ENCODE peak calls at places on chromosomes 6 and 20, in five cellular contexts. X, T, V, W and Z are unnamed samples.

GRCh38 chr6:41359617-41360313 is 24.4 kb downstream of the NCR2 start:
- DNase-seq in X (no peak), T (no peak), V (no peak), W (no peak), Z (no peak)

GRCh38 chr6:14975124-14975815 is 270.6 kb upstream of the JARID2 start:
- DNase-seq in X (peak), T (no peak), V (no peak), W (no peak), Z (no peak)

GRCh38 chr6:19759117-19759880 is 77.9 kb upstream of the ID4 start:
- DNase-seq in X (peak), T (no peak), V (no peak), W (peak), Z (peak)

GRCh38 chr6:10307476-10307875 is 107.4 kb downstream of the TFAP2A start:
- DNase-seq in X (no peak), T (no peak), V (no peak), W (no peak), Z (no peak)

GRCh38 chr20:6057139-6057538 is 3.3 kb upstream of the LRRN4 start:
- DNase-seq in X (no peak), T (no peak), V (no peak), W (no peak), Z (no peak)

GRCh38 chr6:130975325-130975724 is 87.7 kb downstream of the EPB41L2 start:
- DNase-seq in X (peak), T (no peak), V (no peak), W (peak), Z (peak)

GRCh38 chr6:73308712-73309533 is 45.2 kb downstream of the DPPA5 start:
- DNase-seq in X (peak), T (no peak), V (peak), W (no peak), Z (peak)

GRCh38 chr6:102736941-102737368 is 1343.4 kb downstream of the GRIK2 start:
- DNase-seq in X (peak), T (no peak), V (no peak), W (peak), Z (no peak)

GRCh38 chr6:131954775-131955107 is 3.6 kb upstream of the CCN2 start:
- DNase-seq in X (peak), T (no peak), V (peak), W (peak), Z (peak)

GRCh38 chr6:100775667-100776066 is 105.5 kb downstream of the ASCC3 start:
- DNase-seq in X (peak), T (no peak), V (no peak), W (no peak), Z (peak)

GRCh38 chr20:57560554-57561355 is at the start of gene PCK1:
- DNase-seq in X (no peak), T (no peak), V (peak), W (no peak), Z (no peak)

GRCh38 chr6:30618270-30618787 is 689 bp downstream of the MRPS18B start:
- DNase-seq in X (no peak), T (no peak), V (no peak), W (no peak), Z (no peak)

GRCh38 chr6:2111162-2111677 is 134.2 kb downstream of the GMDS start:
- DNase-seq in X (peak), T (no peak), V (no peak), W (peak), Z (peak)

GRCh38 chr20:23928788-23929187 is 49.2 kb upstream of the CST5 start:
- DNase-seq in X (no peak), T (peak), V (no peak), W (no peak), Z (no peak)

GRCh38 chr6:20575125-20575524 is 40.9 kb downstream of the CDKAL1 start:
- DNase-seq in X (peak), T (peak), V (no peak), W (no peak), Z (no peak)

GRCh38 chr6:7433211-7433610 is 43.6 kb downstream of the RIOK1 start:
- DNase-seq in X (no peak), T (no peak), V (no peak), W (no peak), Z (no peak)

GRCh38 chr6:7732219-7732618 is 6.3 kb downstream of the BMP6 start:
- DNase-seq in X (no peak), T (no peak), V (no peak), W (no peak), Z (peak)

GRCh38 chr6:47413752-47414516 is 63.7 kb upstream of the CD2AP start:
- DNase-seq in X (peak), T (peak), V (no peak), W (peak), Z (peak)

GRCh38 chr6:150068173-150068785 is 642 bp downstream of the ULBP3 start:
- DNase-seq in X (no peak), T (no peak), V (no peak), W (no peak), Z (peak)

GRCh38 chr6:41504526-41505021 is 41.6 kb upstream of the FOXP4 start:
- DNase-seq in X (peak), T (no peak), V (no peak), W (peak), Z (peak)

GRCh38 chr6:108897371-108897770 is 49.1 kb downstream of the ARMC2 start:
- DNase-seq in X (no peak), T (no peak), V (no peak), W (peak), Z (peak)

GRCh38 chr6:5644523-5645183 is 362.1 kb downstream of the NRN1 start:
- DNase-seq in X (no peak), T (no peak), V (no peak), W (no peak), Z (no peak)

GRCh38 chr6:32845381-32845884 is 1.6 kb upstream of the PSMB8 start:
- DNase-seq in X (no peak), T (peak), V (no peak), W (no peak), Z (no peak)

GRCh38 chr6:164178933-164179332 is 764.4 kb downstream of the QKI start:
- DNase-seq in X (no peak), T (no peak), V (no peak), W (no peak), Z (no peak)

GRCh38 chr20:32158943-32159660 is 48.4 kb downstream of the PLAGL2 start:
- DNase-seq in X (no peak), T (no peak), V (no peak), W (no peak), Z (no peak)

GRCh38 chr20:4026093-4026601 is 10.8 kb upstream of the RNF24 start:
- DNase-seq in X (peak), T (no peak), V (no peak), W (peak), Z (peak)

GRCh38 chr6:117463762-117464665 is 18.5 kb upstream of the DCBLD1 start:
- DNase-seq in X (peak), T (no peak), V (no peak), W (peak), Z (peak)

GRCh38 chr6:128282956-128283355 is 237.4 kb downstream of the PTPRK start:
- DNase-seq in X (no peak), T (no peak), V (no peak), W (no peak), Z (no peak)

GRCh38 chr6:7562769-7563168 is 21.3 kb downstream of the DSP start:
- DNase-seq in X (no peak), T (no peak), V (no peak), W (no peak), Z (no peak)

GRCh38 chr6:135054238-135054574 is 416 bp downstream of the HBS1L start:
- DNase-seq in X (no peak), T (peak), V (no peak), W (peak), Z (no peak)

GRCh38 chr6:117506180-117506835 is 23.8 kb downstream of the DCBLD1 start:
- DNase-seq in X (peak), T (no peak), V (no peak), W (peak), Z (peak)

GRCh38 chr6:90677440-90677839 is 90.6 kb upstream of the MAP3K7 start:
- DNase-seq in X (no peak), T (no peak), V (no peak), W (no peak), Z (no peak)

GRCh38 chr6:7542065-7542877 is 800 bp downstream of the DSP start:
- DNase-seq in X (no peak), T (no peak), V (peak), W (no peak), Z (peak)

GRCh38 chr6:8192067-8192466 is 89.7 kb upstream of the EEF1E1 start:
- DNase-seq in X (no peak), T (no peak), V (no peak), W (no peak), Z (no peak)

GRCh38 chr20:39310363-39311037 is 348.4 kb downstream of the DHX35 start:
- DNase-seq in X (no peak), T (peak), V (no peak), W (no peak), Z (no peak)

GRCh38 chr6:105569706-105570105 is 166.8 kb upstream of the PREP start:
- DNase-seq in X (no peak), T (no peak), V (no peak), W (no peak), Z (no peak)

GRCh38 chr20:37775200-37775599 is 81.4 kb downstream of the CTNNBL1 start:
- DNase-seq in X (no peak), T (no peak), V (no peak), W (peak), Z (no peak)

GRCh38 chr6:12592634-12593033 is 123.9 kb upstream of the PHACTR1 start:
- DNase-seq in X (no peak), T (no peak), V (peak), W (no peak), Z (peak)

GRCh38 chr6:122623279-122623678 is 13.1 kb downstream of the PKIB start:
- DNase-seq in X (peak), T (no peak), V (no peak), W (peak), Z (no peak)